ENCODE peak calls at places on chromosomes 6 and 20, in four cellular contexts. L is fibroblast of lung, X is neuronal stem cell, H is endodermal cell. R is an unnamed sample.

GRCh38 chr6:75852721-75853120 is 103.7 kb downstream of the MYO6 start:
- DNase-seq in L (peak; percentile 20), X (no peak), H (no peak), R (no peak)

GRCh38 chr20:57420571-57421257 is 29.5 kb downstream of the RBM38 start:
- DNase-seq in L (no peak), X (no peak), H (no peak), R (no peak)

GRCh38 chr6:110044093-110044492 is 66.0 kb downstream of the GPR6 start:
- DNase-seq in L (no peak), X (no peak), H (no peak), R (no peak)

GRCh38 chr20:10639051-10639761 is 34.6 kb downstream of the JAG1 start:
- DNase-seq in L (no peak), X (no peak), H (no peak), R (no peak)

GRCh38 chr20:46400828-46401477 is 5.5 kb downstream of the ELMO2 start:
- DNase-seq in L (peak; percentile 48), X (peak; percentile 21), H (peak; percentile 57), R (no peak)

GRCh38 chr6:69801225-69801624 is 4.4 kb upstream of the LMBRD1 start:
- DNase-seq in L (no peak), X (no peak), H (peak; percentile 62), R (no peak)

GRCh38 chr6:42368156-42368555 is 83.6 kb downstream of the TRERF1 start:
- DNase-seq in L (no peak), X (no peak), H (no peak), R (no peak)

GRCh38 chr6:55758156-55758942 is 117.0 kb downstream of the BMP5 start:
- DNase-seq in L (peak; percentile 73), X (no peak), H (no peak), R (peak; percentile 28)

GRCh38 chr20:34942301-34942700 is 13.3 kb downstream of the GSS start:
- DNase-seq in L (no peak), X (no peak), H (no peak), R (no peak)

GRCh38 chr6:137001977-137002302 is 42.8 kb downstream of the IL20RA start:
- DNase-seq in L (no peak), X (no peak), H (no peak), R (no peak)
- H3K9ac ChIP-seq in L (no peak overlapping the region), X (no peak overlapping the region), H (no peak overlapping the region), R (no peak overlapping the region)

DNA sequence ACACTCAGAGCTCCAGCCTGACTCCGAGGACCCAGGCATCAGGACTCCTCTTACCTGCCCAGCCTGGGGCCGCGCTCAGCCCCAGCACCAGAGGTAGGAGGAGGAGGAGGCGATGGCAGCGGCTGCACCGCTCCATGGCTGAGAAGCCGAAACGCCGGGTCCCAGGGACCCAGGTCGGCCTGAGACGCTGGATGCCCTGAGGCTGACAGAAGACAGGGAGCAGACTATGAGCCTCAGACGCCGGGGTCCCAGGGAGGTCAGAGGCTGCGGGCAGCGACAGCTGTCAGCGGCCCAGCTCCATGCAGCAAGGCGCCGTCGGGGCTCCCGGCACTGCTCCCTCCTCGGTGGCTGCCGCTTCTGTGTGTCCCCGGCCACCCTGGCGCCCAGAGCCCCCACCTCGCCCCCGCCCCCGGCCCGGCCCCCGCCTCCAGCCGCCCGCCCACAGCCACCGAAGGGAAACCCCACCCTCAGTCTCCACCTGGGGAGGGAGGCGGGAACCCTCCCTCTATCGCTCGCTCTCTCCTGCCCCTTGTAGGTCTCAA is at the start of gene COL11A2:
- DNase-seq in L (no peak), X (no peak), H (peak; percentile 71), R (no peak)
- H3K27ac ChIP-seq in L (no peak within 1 kb of the TSS), X (no peak within 1 kb of the TSS), H (no peak within 1 kb of the TSS), R (no peak within 1 kb of the TSS)

GRCh38 chr6:74731204-74731603 is 474.6 kb downstream of the COL12A1 start:
- DNase-seq in L (peak; percentile 81), X (no peak), H (no peak), R (no peak)

GRCh38 chr6:74734901-74735300 is 471.0 kb downstream of the COL12A1 start:
- DNase-seq in L (no peak), X (no peak), H (no peak), R (no peak)

GRCh38 chr6:74733830-74734591 is 471.8 kb downstream of the COL12A1 start:
- DNase-seq in L (peak; percentile 6), X (no peak), H (no peak), R (no peak)

GRCh38 chr6:74735304-74735703 is 470.5 kb downstream of the COL12A1 start:
- DNase-seq in L (peak; percentile 88), X (no peak), H (no peak), R (no peak)

GRCh38 chr6:74731921-74732320 is 473.9 kb downstream of the COL12A1 start:
- DNase-seq in L (peak; percentile 92), X (no peak), H (no peak), R (no peak)
- H3K9ac ChIP-seq in L (no peak overlapping the region), X (no peak overlapping the region), H (no peak overlapping the region), R (no peak overlapping the region)

GRCh38 chr20:43034981-43035724 is 154.6 kb downstream of the PTPRT start:
- DNase-seq in L (no peak), X (no peak), H (no peak), R (no peak)
- H3K27ac ChIP-seq in L (no peak overlapping the region), X (no peak overlapping the region), H (no peak overlapping the region), R (no peak overlapping the region)

GRCh38 chr6:44298055-44298803 is 14.9 kb downstream of the AARS2 start:
- DNase-seq in L (no peak), X (no peak), H (peak; percentile 66), R (no peak)

GRCh38 chr6:44298864-44299263 is 14.3 kb downstream of the AARS2 start:
- DNase-seq in L (no peak), X (no peak), H (no peak), R (no peak)

GRCh38 chr6:44294832-44295791 is 18.0 kb downstream of the AARS2 start:
- DNase-seq in L (no peak), X (no peak), H (no peak), R (no peak)

GRCh38 chr6:44300424-44300823 is 12.7 kb downstream of the AARS2 start:
- DNase-seq in L (no peak), X (no peak), H (no peak), R (no peak)

GRCh38 chr6:44297063-44298038 is 15.8 kb downstream of the AARS2 start:
- DNase-seq in L (peak; percentile 16), X (peak; percentile 51), H (peak; percentile 85), R (no peak)
- H3K9ac ChIP-seq in L (no peak overlapping the region), X (peak overlapping the region; percentile 99), H (no peak overlapping the region), R (no peak overlapping the region)

DNA sequence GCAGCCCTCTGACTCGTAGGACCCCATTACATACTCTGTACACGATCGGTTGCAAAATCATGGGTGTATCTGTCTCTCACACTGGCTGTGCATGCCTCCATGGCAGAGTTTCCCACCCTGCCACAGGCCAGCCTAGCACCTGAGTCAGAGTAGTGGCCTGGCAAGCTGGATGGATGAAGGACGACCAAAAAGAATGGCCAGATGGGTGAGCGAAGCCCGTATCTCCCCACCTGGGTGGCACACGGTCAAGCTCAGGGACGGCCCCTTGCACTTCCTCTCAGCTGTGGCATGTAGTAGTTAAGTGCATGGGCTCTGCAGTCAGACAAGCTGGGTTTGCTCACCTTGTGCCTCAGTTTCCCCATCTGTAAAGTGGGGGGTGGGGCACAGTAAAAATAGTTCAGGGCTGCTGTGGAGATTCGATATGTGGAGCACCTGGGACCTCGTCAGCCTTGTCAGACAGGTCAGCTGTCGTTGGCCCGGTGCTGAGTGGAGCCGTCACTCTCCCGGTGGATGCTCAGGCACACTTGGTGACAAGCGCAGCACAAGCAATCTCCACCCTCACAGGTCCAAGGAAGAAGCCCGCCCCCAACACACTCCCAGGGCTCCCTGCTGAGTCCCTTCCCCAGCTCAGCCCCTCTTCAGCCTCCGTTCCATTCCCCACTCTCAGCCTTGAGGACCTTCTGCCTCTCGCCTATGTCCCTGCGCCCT is 12.6 kb downstream of the CPNE5 start:
- DNase-seq in L (no peak), X (no peak), H (no peak), R (no peak)
- H3K27ac ChIP-seq in L (no peak overlapping the region), X (no peak overlapping the region), H (no peak overlapping the region), R (no peak overlapping the region)

GRCh38 chr6:169251822-169252804 is 1.5 kb downstream of the THBS2 start:
- DNase-seq in L (no peak), X (no peak), H (peak; percentile 75), R (no peak)

GRCh38 chr6:169253341-169253740 is 305 bp downstream of the THBS2 start:
- DNase-seq in L (no peak), X (no peak), H (no peak), R (no peak)

GRCh38 chr6:169251371-169251802 is 2.3 kb downstream of the THBS2 start:
- DNase-seq in L (no peak), X (no peak), H (peak; percentile 59), R (no peak)

GRCh38 chr6:169253745-169254238 is at the start of gene THBS2:
- DNase-seq in L (peak; percentile 97), X (peak; percentile 27), H (peak; percentile 65), R (no peak)

DNA sequence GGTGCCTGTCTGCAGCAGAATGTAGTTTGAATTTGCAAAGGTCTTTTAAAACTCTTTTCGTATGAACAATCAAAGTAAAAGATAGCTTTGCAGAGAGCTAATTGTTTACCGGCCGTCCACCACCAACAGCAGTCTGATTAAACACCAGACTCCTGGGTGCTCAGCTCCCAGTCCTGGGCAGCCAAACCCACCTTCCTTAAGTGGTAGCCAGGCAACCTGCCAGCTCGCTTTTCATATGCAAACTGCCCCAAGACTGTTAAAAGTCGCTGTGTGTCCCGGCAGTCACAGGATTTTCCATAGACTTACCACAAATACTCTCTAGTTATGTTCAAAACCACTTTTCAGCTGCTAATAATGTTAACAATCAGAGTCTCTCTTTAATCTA is 849 bp downstream of the THBS2 start:
- DNase-seq in L (peak; percentile 55), X (peak; percentile 17), H (peak; percentile 76), R (no peak)
- H3K9ac ChIP-seq in L (no peak overlapping the region), X (no peak overlapping the region), H (no peak overlapping the region), R (no peak overlapping the region)

GRCh38 chr20:62147125-62147524 is 3.6 kb downstream of the SS18L1 start:
- DNase-seq in L (no peak), X (no peak), H (no peak), R (no peak)

GRCh38 chr20:62147528-62147927 is 4.0 kb downstream of the SS18L1 start:
- DNase-seq in L (no peak), X (no peak), H (no peak), R (no peak)

GRCh38 chr20:62150236-62150575 is 6.6 kb downstream of the SS18L1 start:
- DNase-seq in L (no peak), X (no peak), H (no peak), R (no peak)

GRCh38 chr20:62149532-62150235 is 6.1 kb downstream of the SS18L1 start:
- DNase-seq in L (peak; percentile 41), X (no peak), H (peak; percentile 82), R (no peak)

DNA sequence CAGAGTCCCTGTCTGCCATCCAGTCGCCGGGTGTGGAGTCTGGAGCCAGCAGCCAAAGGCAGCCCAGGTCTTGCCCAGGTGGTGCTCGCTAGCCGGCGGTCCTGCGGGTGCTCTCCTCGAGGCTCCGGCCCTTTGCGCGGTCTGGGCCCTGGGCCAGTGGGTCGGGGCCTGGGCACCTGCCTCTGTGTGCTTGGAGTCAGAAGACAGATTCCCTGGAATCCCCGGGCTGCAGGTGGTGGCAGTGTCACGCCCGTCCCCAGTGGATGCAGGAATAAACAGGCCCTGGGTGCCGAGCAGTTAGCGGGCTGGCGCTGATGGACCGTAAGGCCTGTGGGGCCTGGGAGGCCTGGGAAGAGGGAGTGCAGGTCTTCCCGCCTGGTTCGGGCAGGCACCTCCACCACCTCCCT is 5.3 kb downstream of the SS18L1 start:
- DNase-seq in L (no peak), X (no peak), H (peak; percentile 56), R (no peak)
- H3K27ac ChIP-seq in L (no peak overlapping the region), X (no peak overlapping the region), H (peak overlapping the region; percentile 2), R (no peak overlapping the region)